ENCODE peak calls at places on chromosomes 1 and 21, in seven cellular contexts. O is upper lobe of left lung, F is astrocyte of the spinal cord, V is spleen, W is prostate gland, R is mammary epithelial cell, Q is GM13977. B is an unnamed sample.

GRCh38 chr1:45767035-45767434 is 16.6 kb upstream of the IPP start:
- DNase-seq in O (no peak), W (no peak), R (no peak), Q (no peak), F (peak), V (no peak), B (no peak)

GRCh38 chr1:110673197-110673701 is 1.5 kb downstream of the KCNA3 start:
- DNase-seq in F (no peak), W (no peak), Q (no peak), O (no peak), R (no peak), V (peak), B (no peak)

GRCh38 chr1:154181944-154182341 is 10.0 kb downstream of the TPM3 start:
- DNase-seq in W (no peak), O (no peak), Q (peak), V (no peak), F (no peak), R (no peak), B (no peak)

GRCh38 chr1:12166834-12167492 is at the start of gene TNFRSF1B:
- DNase-seq in R (peak), F (no peak), V (peak), Q (peak), W (peak), O (peak), B (no peak)

GRCh38 chr1:107954719-107955415 is 10.1 kb downstream of the VAV3 start:
- DNase-seq in F (no peak), R (no peak), V (no peak), W (no peak), Q (no peak), O (no peak), B (no peak)

GRCh38 chr1:52209429-52209828 is 67.5 kb downstream of the ZFYVE9 start:
- DNase-seq in R (peak), O (no peak), F (no peak), W (no peak), V (no peak), Q (no peak), B (no peak)

GRCh38 chr1:78303620-78304019 is 187.2 kb upstream of the PTGFR start:
- DNase-seq in V (no peak), F (peak), W (no peak), R (peak), Q (no peak), O (no peak), B (no peak)

GRCh38 chr1:47575855-47576757 is 138.3 kb downstream of the FOXD2 start:
- DNase-seq in V (peak), R (no peak), Q (no peak), F (peak), O (no peak), W (no peak), B (no peak)

GRCh38 chr1:16421201-16421600 is 16.0 kb downstream of the SPATA21 start:
- DNase-seq in R (no peak), V (no peak), W (no peak), O (no peak), F (no peak), Q (no peak), B (no peak)

GRCh38 chr1:59445040-59445439 is 148.1 kb downstream of the FGGY start:
- DNase-seq in F (peak), Q (no peak), R (peak), V (no peak), O (peak), W (peak), B (no peak)

GRCh38 chr1:236522937-236523703 is 662 bp upstream of the LGALS8 start:
- DNase-seq in R (peak), W (peak), Q (no peak), O (peak), V (no peak), F (no peak), B (no peak)

GRCh38 chr1:82979593-82980230 is 1019.2 kb downstream of the TTLL7 start:
- DNase-seq in R (no peak), O (no peak), F (no peak), Q (peak), V (no peak), W (no peak), B (no peak)

GRCh38 chr1:69290266-69290665 is 277.5 kb upstream of the LRRC7 start:
- DNase-seq in W (no peak), R (no peak), V (no peak), Q (no peak), O (no peak), F (peak), B (no peak)

GRCh38 chr1:244318078-244318477 is 133.6 kb downstream of the ADSS2 start:
- DNase-seq in Q (no peak), F (no peak), V (no peak), O (no peak), W (no peak), R (no peak), B (no peak)

GRCh38 chr1:145859491-145860159 is 744 bp upstream of the PIAS3 start:
- DNase-seq in F (peak), Q (peak), R (peak), O (peak), V (peak), W (peak), B (peak)

GRCh38 chr1:145858937-145859490 is at the start of gene PIAS3:
- DNase-seq in F (peak), W (peak), V (peak), O (peak), R (peak), Q (peak), B (peak)

GRCh38 chr1:145858238-145858936 is 494 bp downstream of the PIAS3 start:
- DNase-seq in R (peak), O (peak), Q (peak), F (peak), W (peak), V (peak), B (no peak)

GRCh38 chr1:145857170-145857569 is 1.7 kb downstream of the PIAS3 start:
- DNase-seq in F (no peak), O (no peak), R (no peak), Q (no peak), V (no peak), W (no peak), B (no peak)

GRCh38 chr1:145855426-145855948 is 3.4 kb downstream of the PIAS3 start:
- DNase-seq in V (no peak), O (no peak), Q (no peak), W (no peak), F (no peak), R (no peak), B (no peak)
- TF ChIP-seq CTCF in V (no peak), O (no peak), Q (no peak), W (no peak), F (no peak), R (no peak), B (no peak)

DNA sequence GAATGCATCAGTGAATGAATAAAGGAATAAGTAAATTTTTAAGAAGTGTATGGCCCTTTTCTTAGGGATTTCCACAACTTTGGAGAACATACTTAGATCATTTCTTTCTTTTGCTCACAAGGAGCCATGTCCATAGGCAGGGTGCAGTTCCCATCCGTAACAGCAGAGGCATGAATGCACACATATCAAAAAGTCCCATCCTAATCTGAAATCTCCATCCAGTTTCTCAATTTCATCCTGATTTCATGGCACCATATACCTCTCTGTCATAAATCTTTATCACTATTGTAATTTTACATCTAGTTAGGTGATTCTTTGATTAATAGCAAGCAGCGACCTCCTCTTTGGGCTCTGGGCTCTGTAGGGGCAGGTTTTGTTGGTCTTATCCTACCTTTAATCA is 359.2 kb downstream of the RRAGC start:
- DNase-seq in F (no peak), V (no peak), Q (no peak), W (no peak), R (no peak), O (no peak), B (peak)
- TF ChIP-seq CTCF in F (peak), V (no peak), Q (no peak), W (peak), R (peak), O (peak), B (peak)

GRCh38 chr1:247574664-247575063 is 13.5 kb upstream of the OR2G2 start:
- DNase-seq in Q (no peak), W (no peak), R (no peak), O (no peak), F (no peak), V (no peak), B (no peak)

GRCh38 chr1:247578946-247579460 is 9.2 kb upstream of the OR2G2 start:
- DNase-seq in O (no peak), F (no peak), R (no peak), Q (no peak), W (no peak), V (no peak), B (no peak)

GRCh38 chr1:247574236-247574635 is 13.9 kb upstream of the OR2G2 start:
- DNase-seq in Q (no peak), W (no peak), O (no peak), V (no peak), F (no peak), R (no peak), B (no peak)

DNA sequence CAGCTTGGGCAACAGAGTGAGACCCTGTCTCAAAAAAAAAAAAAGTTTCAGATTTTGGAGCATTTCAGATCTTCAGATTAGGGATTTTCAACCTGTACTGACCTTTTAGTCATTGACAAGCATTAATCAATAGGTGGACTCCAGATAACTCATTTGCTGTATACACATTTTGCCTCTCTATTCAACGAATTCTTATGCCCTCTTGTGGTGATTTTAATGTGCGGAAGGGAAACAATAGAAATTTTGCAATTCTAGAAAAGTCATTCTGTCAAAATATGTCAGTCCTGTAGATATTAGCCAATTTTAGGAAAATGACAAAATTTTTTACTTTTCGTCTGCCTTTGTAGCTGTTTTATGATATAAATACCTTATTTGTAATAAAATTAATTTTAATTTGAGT is 11.6 kb upstream of the OR2G2 start:
- DNase-seq in Q (peak), V (no peak), R (peak), F (no peak), W (no peak), O (no peak), B (no peak)
- TF ChIP-seq CTCF in Q (peak), V (no peak), R (peak), F (peak), W (peak), O (peak), B (peak)

GRCh38 chr1:240883490-240883889 is 271.5 kb upstream of the GREM2 start:
- DNase-seq in R (no peak), W (no peak), F (no peak), V (no peak), O (no peak), Q (no peak), B (no peak)

GRCh38 chr1:240888787-240889048 is 276.8 kb upstream of the GREM2 start:
- DNase-seq in V (no peak), R (no peak), F (no peak), W (no peak), O (no peak), Q (no peak), B (no peak)

DNA sequence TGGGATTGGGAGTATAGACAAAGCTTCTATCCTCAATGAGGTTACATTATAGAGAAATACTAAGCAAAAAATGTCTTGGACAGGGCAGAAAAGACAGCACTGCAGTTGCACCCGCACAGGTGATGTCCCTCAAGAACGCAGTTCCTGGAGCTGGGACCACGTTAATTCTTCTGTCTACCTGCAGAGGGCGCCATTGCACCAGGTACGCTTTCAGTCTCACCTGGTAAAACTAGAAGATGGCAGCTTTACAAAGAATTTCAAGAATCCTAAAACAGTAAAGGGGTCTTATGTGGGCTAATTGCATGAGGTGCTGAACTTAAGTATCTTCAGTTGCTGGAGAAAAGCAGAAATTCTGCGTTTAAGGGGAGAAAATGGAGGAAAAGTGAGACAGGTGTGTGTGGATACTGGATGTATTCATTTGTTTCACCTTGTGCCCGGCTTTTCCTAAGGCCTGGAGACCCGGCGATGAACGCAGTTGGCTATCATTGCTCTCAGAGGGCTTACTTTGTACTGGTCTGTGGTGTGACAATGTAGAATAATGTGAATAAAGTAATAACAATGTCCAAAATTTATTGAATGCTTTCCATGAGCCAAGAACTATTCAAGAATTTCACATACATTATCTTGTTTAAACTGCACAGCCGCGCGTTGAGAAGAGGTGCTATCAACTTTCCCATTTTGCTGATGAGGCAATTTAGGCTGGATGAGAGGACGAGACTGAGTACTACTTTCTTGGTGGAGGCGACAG is 276.3 kb upstream of the GREM2 start:
- DNase-seq in F (peak), Q (peak), O (peak), W (no peak), V (no peak), R (peak), B (no peak)
- TF ChIP-seq CTCF in F (peak), Q (peak), O (peak), W (peak), V (no peak), R (peak), B (peak)

GRCh38 chr1:226438007-226438406 is 30.1 kb upstream of the PARP1 start:
- DNase-seq in V (no peak), R (no peak), O (no peak), Q (no peak), F (no peak), W (no peak), B (no peak)
- TF ChIP-seq CTCF in V (no peak), R (peak), O (no peak), Q (no peak), F (peak), W (no peak), B (peak)

DNA sequence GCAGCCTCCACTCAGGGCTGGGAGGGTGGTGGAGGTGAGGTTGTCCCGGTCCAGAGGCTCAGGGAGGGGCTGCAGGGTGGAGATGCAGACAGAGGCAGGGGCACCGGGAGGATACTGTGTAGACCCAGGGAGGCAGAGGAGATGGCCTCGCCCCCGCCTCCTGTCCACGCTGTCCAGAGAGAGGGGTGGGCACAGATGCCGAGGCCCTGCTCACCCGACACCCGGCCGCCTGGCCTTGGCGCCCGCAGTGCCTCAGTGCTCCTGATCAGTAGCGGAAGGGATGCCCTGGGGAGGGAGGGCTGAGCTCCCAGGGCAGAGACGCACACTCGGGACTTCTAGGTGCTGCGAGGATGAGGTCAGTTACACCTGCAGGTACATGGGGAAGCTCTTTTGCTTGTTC is 102.7 kb upstream of the TTC34 start:
- DNase-seq in O (no peak), V (no peak), W (no peak), R (no peak), Q (no peak), F (no peak), B (no peak)
- TF ChIP-seq CTCF in O (no peak), V (no peak), W (no peak), R (no peak), Q (no peak), F (no peak), B (no peak)

GRCh38 chr1:223738465-223739365 is 26.4 kb downstream of the CAPN2 start:
- DNase-seq in F (no peak), Q (no peak), O (peak), V (no peak), R (peak), W (peak), B (no peak)
- TF ChIP-seq CTCF in F (no peak), Q (no peak), O (no peak), V (no peak), R (no peak), W (no peak), B (no peak)

GRCh38 chr21:41361786-41362604 is at the start of gene MX2:
- DNase-seq in O (peak), V (peak), Q (peak), W (no peak), F (peak), R (no peak), B (no peak)

GRCh38 chr21:41359289-41359688 is 2.5 kb upstream of the MX2 start:
- DNase-seq in F (no peak), R (no peak), V (peak), W (no peak), O (no peak), Q (no peak), B (peak)

GRCh38 chr21:41361053-41361785 is 608 bp upstream of the MX2 start:
- DNase-seq in V (peak), Q (no peak), W (no peak), F (no peak), O (peak), R (no peak), B (no peak)

GRCh38 chr21:41358193-41359166 is 3.3 kb upstream of the MX2 start:
- DNase-seq in O (peak), R (no peak), F (no peak), Q (no peak), W (no peak), V (peak), B (peak)

GRCh38 chr21:41360072-41360821 is 1.6 kb upstream of the MX2 start:
- DNase-seq in F (no peak), W (peak), V (peak), O (peak), R (peak), Q (no peak), B (peak)
- TF ChIP-seq CTCF in F (no peak), W (peak), V (no peak), O (no peak), R (peak), Q (no peak), B (no peak)

GRCh38 chr1:116854294-116854693 is 55.4 kb upstream of the PTGFRN start:
- DNase-seq in O (no peak), W (no peak), Q (no peak), F (no peak), R (no peak), V (no peak), B (no peak)
- TF ChIP-seq CTCF in O (no peak), W (no peak), Q (no peak), F (no peak), R (peak), V (no peak), B (no peak)

GRCh38 chr1:58158465-58159423 is 387.8 kb downstream of the OMA1 start:
- DNase-seq in Q (no peak), F (no peak), V (no peak), R (no peak), O (no peak), W (no peak), B (no peak)

GRCh38 chr1:58159424-58159810 is 387.1 kb downstream of the OMA1 start:
- DNase-seq in O (no peak), V (no peak), F (no peak), W (no peak), R (no peak), Q (no peak), B (no peak)

GRCh38 chr1:58165073-58165472 is 381.5 kb downstream of the OMA1 start:
- DNase-seq in Q (no peak), O (no peak), W (no peak), F (no peak), V (no peak), R (no peak), B (no peak)

GRCh38 chr1:58166417-58166816 is 380.1 kb downstream of the OMA1 start:
- DNase-seq in W (no peak), R (no peak), Q (no peak), F (no peak), O (no peak), V (no peak), B (no peak)

DNA sequence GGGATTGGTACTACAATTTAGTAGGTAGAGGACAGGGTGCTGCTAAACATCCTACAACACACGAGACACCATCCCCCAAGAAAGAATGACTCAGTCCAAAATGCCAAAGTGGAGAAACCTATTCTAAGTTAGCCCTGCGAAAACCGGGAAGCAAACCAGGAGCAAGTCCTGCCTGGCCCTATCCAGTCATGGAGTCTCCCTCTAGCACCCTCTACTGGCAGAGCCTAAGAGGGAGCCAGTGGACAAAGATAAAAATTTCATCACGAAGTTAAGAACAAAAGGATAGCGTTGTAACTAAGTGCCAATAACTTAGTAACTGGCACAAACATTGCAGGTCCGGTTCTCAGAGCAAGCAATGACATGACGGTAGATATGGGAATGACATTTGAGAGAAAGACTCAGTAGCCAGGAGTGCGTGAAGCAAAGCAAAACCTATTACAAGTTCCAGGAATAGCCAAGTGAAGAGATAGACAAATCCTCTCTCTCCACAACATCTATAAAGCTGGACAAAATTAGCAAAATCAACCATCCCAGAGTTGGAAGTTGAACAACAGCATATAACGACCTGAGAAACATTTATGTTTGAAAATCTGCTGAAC is 383.5 kb downstream of the OMA1 start:
- DNase-seq in R (peak), Q (no peak), W (peak), F (peak), V (no peak), O (peak), B (no peak)
- TF ChIP-seq CTCF in R (peak), Q (peak), W (peak), F (peak), V (peak), O (peak), B (peak)

B was measured in type B pancreatic cell.